ENCODE peak calls at places on chromosome 16, in eight cellular contexts. S is NCI-H774; G is EL; J is ureter; T is stimulated activated CD4-positive, alpha-beta T cell treated with anti-CD3 and anti-CD28 coated beads, Interleukin-2, amount 100 ng/mL, for 48 hours; C is A549; A is colonic mucosa; V is T-helper 17 cell. U is an unnamed sample.

GRCh38 chr16:55444754-55445485 is 34.1 kb upstream of the MMP2 start:
- DNase-seq in T (no peak), V (no peak), C (no peak), J (no peak), A (peak; percentile 23), G (no peak), S (no peak), U (no peak)

GRCh38 chr16:67372664-67373063 is 20.6 kb downstream of the TPPP3 start:
- DNase-seq in J (no peak), A (no peak), S (no peak), V (no peak), G (peak; percentile 26), T (no peak), C (no peak), U (peak; percentile 6)

GRCh38 chr16:31664683-31665482 is 137.2 kb downstream of the AHSP start:
- DNase-seq in A (no peak), T (no peak), V (no peak), C (no peak), G (peak; percentile 22), S (no peak), J (no peak), U (no peak)

GRCh38 chr16:35523991-35524390 is 2064.6 kb downstream of the TP53TG3F start:
- DNase-seq in T (no peak), C (no peak), A (no peak), G (no peak), J (no peak), V (no peak), S (no peak), U (no peak)

GRCh38 chr16:14378684-14379467 is 251.2 kb downstream of the PARN start:
- DNase-seq in J (no peak), A (no peak), T (no peak), C (no peak), V (no peak), S (no peak), G (peak; percentile 83), U (no peak)

GRCh38 chr16:31869511-31870201 is 4.0 kb upstream of the ZNF267 start:
- DNase-seq in J (no peak), T (peak; percentile 58), S (peak; percentile 2), A (peak; percentile 56), C (no peak), V (peak; percentile 69), G (peak; percentile 83), U (peak; percentile 65)

GRCh38 chr16:88068476-88069396 is 117.5 kb downstream of the BANP start:
- DNase-seq in S (no peak), G (no peak), C (no peak), V (no peak), A (no peak), J (no peak), T (no peak), U (no peak)

GRCh38 chr16:50781043-50781442 is 39.2 kb downstream of the CYLD start:
- DNase-seq in S (no peak), C (no peak), G (no peak), J (no peak), T (no peak), V (no peak), A (no peak), U (no peak)

U was measured in naive thymus-derived CD8-positive, alpha-beta T cell.